ENCODE peak calls at places on chromosomes 12 and 14, in four cellular contexts. I is Kasumi-1, M is mammary epithelial cell, F is NCI-H2081. Y is an unnamed sample.

GRCh38 chr12:92649511-92650227 is 53.1 kb upstream of the PLEKHG7 start:
- DNase-seq in I (peak), M (peak), F (peak), Y (peak)

GRCh38 chr14:26410189-26410685 is 187.6 kb downstream of the NOVA1 start:
- DNase-seq in I (no peak), M (no peak), F (no peak), Y (no peak)

GRCh38 chr14:61933021-61933420 is 170.8 kb downstream of the SNAPC1 start:
- DNase-seq in I (no peak), M (no peak), F (no peak), Y (no peak)

GRCh38 chr14:29166507-29166906 is 399.9 kb downstream of the FOXG1 start:
- DNase-seq in I (no peak), M (no peak), F (no peak), Y (no peak)

GRCh38 chr12:124548854-124549378 is 18.5 kb downstream of the NCOR2 start:
- DNase-seq in I (no peak), M (no peak), F (no peak), Y (no peak)

GRCh38 chr14:66140213-66140918 is 345.8 kb upstream of the CCDC196 start:
- DNase-seq in I (peak), M (no peak), F (no peak), Y (no peak)

GRCh38 chr14:63039800-63040380 is 5.4 kb downstream of the KCNH5 start:
- DNase-seq in I (peak), M (peak), F (peak), Y (no peak)

GRCh38 chr14:95472819-95473251 is 43.6 kb downstream of the SYNE3 start:
- DNase-seq in I (peak), M (no peak), F (no peak), Y (peak)

GRCh38 chr14:94717808-94718207 is 52.1 kb downstream of the GSC start:
- DNase-seq in I (no peak), M (no peak), F (no peak), Y (no peak)

GRCh38 chr12:80895240-80895639 is 42.5 kb downstream of the LIN7A start:
- DNase-seq in I (no peak), M (no peak), F (no peak), Y (no peak)

GRCh38 chr12:118456741-118457140 is 80.4 kb downstream of the SUDS3 start:
- DNase-seq in I (no peak), M (no peak), F (no peak), Y (no peak)

GRCh38 chr12:124998705-124999104 is 5.3 kb downstream of the BRI3BP start:
- DNase-seq in I (no peak), M (no peak), F (no peak), Y (no peak)

GRCh38 chr14:104863923-104864266 is 1.2 kb upstream of the CEP170B start:
- DNase-seq in I (no peak), M (no peak), F (no peak), Y (no peak)

GRCh38 chr12:115261249-115261648 is 577.3 kb upstream of the TBX3 start:
- DNase-seq in I (no peak), M (no peak), F (no peak), Y (no peak)

GRCh38 chr12:7130791-7131501 is 775 bp downstream of the CLSTN3 start:
- DNase-seq in I (no peak), M (no peak), F (peak), Y (no peak)

GRCh38 chr14:86714153-86714552 is 1184.2 kb downstream of the FLRT2 start:
- DNase-seq in I (no peak), M (no peak), F (no peak), Y (no peak)

GRCh38 chr12:49941556-49942511 is 8.7 kb upstream of the AQP2 start:
- DNase-seq in I (no peak), M (no peak), F (no peak), Y (no peak)

GRCh38 chr12:119695034-119695433 is 27.1 kb downstream of the PRKAB1 start:
- DNase-seq in I (peak), M (no peak), F (no peak), Y (no peak)

GRCh38 chr12:132554857-132555630 is 55.3 kb downstream of the LRCOL1 start:
- DNase-seq in I (peak), M (no peak), F (no peak), Y (peak)

GRCh38 chr12:1912580-1913376 is 5.7 kb downstream of the CACNA2D4 start:
- DNase-seq in I (no peak), M (no peak), F (no peak), Y (no peak)

GRCh38 chr12:65269603-65270002 is 8.9 kb upstream of the MSRB3 start:
- DNase-seq in I (no peak), M (no peak), F (no peak), Y (no peak)

GRCh38 chr14:68908860-68909259 is 70.2 kb downstream of the ACTN1 start:
- DNase-seq in I (no peak), M (no peak), F (no peak), Y (no peak)

GRCh38 chr14:96065661-96066459 is 26.7 kb downstream of the C14orf132 start:
- DNase-seq in I (no peak), M (no peak), F (no peak), Y (no peak)

GRCh38 chr12:115351513-115352077 is 667.6 kb upstream of the TBX3 start:
- DNase-seq in I (no peak), M (peak), F (no peak), Y (no peak)

GRCh38 chr12:130117256-130117655 is 45.0 kb upstream of the FZD10 start:
- DNase-seq in I (no peak), M (no peak), F (no peak), Y (no peak)

GRCh38 chr14:71606064-71606463 is 326.2 kb upstream of the RGS6 start:
- DNase-seq in I (no peak), M (no peak), F (no peak), Y (no peak)

GRCh38 chr14:95252219-95252618 is 67.5 kb downstream of the CLMN start:
- DNase-seq in I (no peak), M (no peak), F (no peak), Y (no peak)

Y was measured in GF-D8.